ENCODE peak calls at places on chromosome 4, in eight cellular contexts. One of them, this sample, is unnamed.
A peak's percentile ranks its signal among the peaks of the same experiment; 100 is the strongest.

GRCh38 chr4:37453361-37454262 is 209.1 kb downstream of the NWD2 start:
- DNase-seq in sigmoid colon: peak; percentile 65
- DNase-seq in ovary: no peak
- DNase-seq in uterus: peak; percentile 36
- DNase-seq in Peyer's patch: peak; percentile 89
- DNase-seq in heart left ventricle: no peak
- DNase-seq in right lobe of liver: peak; percentile 83
- DNase-seq in suprapubic skin: no peak
- DNase-seq in this sample: peak; percentile 64

GRCh38 chr4:76977731-76978350 is 28.3 kb downstream of the SEPTIN11 start:
- DNase-seq in sigmoid colon: no peak
- DNase-seq in ovary: no peak
- DNase-seq in uterus: no peak
- DNase-seq in Peyer's patch: no peak
- DNase-seq in heart left ventricle: no peak
- DNase-seq in right lobe of liver: no peak
- DNase-seq in suprapubic skin: no peak
- DNase-seq in this sample: no peak

GRCh38 chr4:90127706-90128345 is 632 bp downstream of the CCSER1 start:
- DNase-seq in sigmoid colon: peak; percentile 54
- DNase-seq in ovary: peak; percentile 9
- DNase-seq in uterus: peak; percentile 16
- DNase-seq in Peyer's patch: no peak
- DNase-seq in heart left ventricle: peak; percentile 28
- DNase-seq in right lobe of liver: no peak
- DNase-seq in suprapubic skin: no peak
- DNase-seq in this sample: peak; percentile 22

GRCh38 chr4:139872274-139872673 is 206.7 kb downstream of the MGST2 start:
- DNase-seq in sigmoid colon: no peak
- DNase-seq in ovary: no peak
- DNase-seq in uterus: no peak
- DNase-seq in Peyer's patch: no peak
- DNase-seq in heart left ventricle: no peak
- DNase-seq in right lobe of liver: no peak
- DNase-seq in suprapubic skin: no peak
- DNase-seq in this sample: no peak

GRCh38 chr4:86019906-86020305 is 339.9 kb downstream of the MAPK10 start:
- DNase-seq in sigmoid colon: no peak
- DNase-seq in ovary: no peak
- DNase-seq in uterus: no peak
- DNase-seq in Peyer's patch: no peak
- DNase-seq in heart left ventricle: no peak
- DNase-seq in right lobe of liver: no peak
- DNase-seq in suprapubic skin: no peak
- DNase-seq in this sample: no peak

GRCh38 chr4:101711590-101712255 is 78.8 kb upstream of the BANK1 start:
- DNase-seq in sigmoid colon: no peak
- DNase-seq in ovary: no peak
- DNase-seq in uterus: no peak
- DNase-seq in Peyer's patch: no peak
- DNase-seq in heart left ventricle: no peak
- DNase-seq in right lobe of liver: no peak
- DNase-seq in suprapubic skin: no peak
- DNase-seq in this sample: no peak

GRCh38 chr4:41644915-41645295 is 103.6 kb downstream of the PHOX2B start:
- DNase-seq in sigmoid colon: no peak
- DNase-seq in ovary: no peak
- DNase-seq in uterus: no peak
- DNase-seq in Peyer's patch: no peak
- DNase-seq in heart left ventricle: no peak
- DNase-seq in right lobe of liver: no peak
- DNase-seq in suprapubic skin: no peak
- DNase-seq in this sample: no peak

GRCh38 chr4:23279377-23279988 is 586.7 kb downstream of the GBA3 start:
- DNase-seq in sigmoid colon: no peak
- DNase-seq in ovary: no peak
- DNase-seq in uterus: no peak
- DNase-seq in Peyer's patch: no peak
- DNase-seq in heart left ventricle: no peak
- DNase-seq in right lobe of liver: no peak
- DNase-seq in suprapubic skin: no peak
- DNase-seq in this sample: no peak

GRCh38 chr4:76679691-76680090 is 218.3 kb downstream of the SOWAHB start:
- DNase-seq in sigmoid colon: no peak
- DNase-seq in ovary: no peak
- DNase-seq in uterus: no peak
- DNase-seq in Peyer's patch: no peak
- DNase-seq in heart left ventricle: no peak
- DNase-seq in right lobe of liver: no peak
- DNase-seq in suprapubic skin: no peak
- DNase-seq in this sample: no peak

GRCh38 chr4:59698041-59698440 is 1502.1 kb upstream of the ADGRL3 start:
- DNase-seq in sigmoid colon: no peak
- DNase-seq in ovary: no peak
- DNase-seq in uterus: no peak
- DNase-seq in Peyer's patch: no peak
- DNase-seq in heart left ventricle: no peak
- DNase-seq in right lobe of liver: no peak
- DNase-seq in suprapubic skin: no peak
- DNase-seq in this sample: no peak

GRCh38 chr4:73181231-73181630 is 77.4 kb downstream of the ANKRD17 start:
- DNase-seq in sigmoid colon: no peak
- DNase-seq in ovary: no peak
- DNase-seq in uterus: no peak
- DNase-seq in Peyer's patch: no peak
- DNase-seq in heart left ventricle: no peak
- DNase-seq in right lobe of liver: no peak
- DNase-seq in suprapubic skin: no peak
- DNase-seq in this sample: no peak

GRCh38 chr4:147103403-147103946 is 157.8 kb upstream of the TTC29 start:
- DNase-seq in sigmoid colon: peak; percentile 71
- DNase-seq in ovary: no peak
- DNase-seq in uterus: peak; percentile 32
- DNase-seq in Peyer's patch: no peak
- DNase-seq in heart left ventricle: peak; percentile 81
- DNase-seq in right lobe of liver: no peak
- DNase-seq in suprapubic skin: peak; percentile 78
- DNase-seq in this sample: no peak

GRCh38 chr4:95108883-95109421 is 351.2 kb downstream of the BMPR1B start:
- DNase-seq in sigmoid colon: no peak
- DNase-seq in ovary: no peak
- DNase-seq in uterus: no peak
- DNase-seq in Peyer's patch: no peak
- DNase-seq in heart left ventricle: no peak
- DNase-seq in right lobe of liver: no peak
- DNase-seq in suprapubic skin: no peak
- DNase-seq in this sample: no peak

GRCh38 chr4:173332963-173333657 is 1.0 kb downstream of the HMGB2 start:
- DNase-seq in sigmoid colon: no peak
- DNase-seq in ovary: no peak
- DNase-seq in uterus: no peak
- DNase-seq in Peyer's patch: no peak
- DNase-seq in heart left ventricle: no peak
- DNase-seq in right lobe of liver: no peak
- DNase-seq in suprapubic skin: no peak
- DNase-seq in this sample: no peak

GRCh38 chr4:99361268-99361922 is 8.8 kb upstream of the ADH1C start:
- DNase-seq in sigmoid colon: peak; percentile 72
- DNase-seq in ovary: no peak
- DNase-seq in uterus: peak; percentile 42
- DNase-seq in Peyer's patch: no peak
- DNase-seq in heart left ventricle: no peak
- DNase-seq in right lobe of liver: no peak
- DNase-seq in suprapubic skin: no peak
- DNase-seq in this sample: no peak

DNA sequence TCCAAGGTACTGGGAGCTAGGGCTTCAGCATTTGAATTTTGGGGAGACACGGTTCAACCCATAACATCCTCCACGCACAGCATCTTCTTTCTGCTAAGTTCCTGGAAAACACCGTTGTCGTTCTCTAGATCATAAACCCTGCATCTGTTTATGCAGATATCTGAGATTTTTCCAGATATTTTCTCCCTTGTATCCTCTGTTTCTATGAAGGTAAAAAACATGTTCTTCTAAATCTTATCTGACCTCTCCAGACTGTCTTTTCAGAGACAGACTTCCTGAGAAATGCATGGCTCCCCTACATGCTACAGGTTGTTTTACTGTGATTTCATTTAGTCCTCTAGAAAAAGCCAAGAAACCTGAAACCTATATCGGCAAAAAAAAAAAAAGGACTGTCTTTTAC is 152.3 kb upstream of the KLF3 start:
- DNase-seq in sigmoid colon: no peak
- DNase-seq in ovary: no peak
- DNase-seq in uterus: no peak
- DNase-seq in Peyer's patch: no peak
- DNase-seq in heart left ventricle: no peak
- DNase-seq in right lobe of liver: no peak
- DNase-seq in suprapubic skin: no peak
- DNase-seq in this sample: no peak
- H3K4me1 ChIP-seq in sigmoid colon: no peaks in the 10 kb centered on the region
- H3K4me1 ChIP-seq in ovary: no peaks in the 10 kb centered on the region
- H3K4me1 ChIP-seq in uterus: no peaks in the 10 kb centered on the region
- H3K4me1 ChIP-seq in Peyer's patch: no peaks in the 10 kb centered on the region
- H3K4me1 ChIP-seq in heart left ventricle: no peaks in the 10 kb centered on the region
- H3K4me1 ChIP-seq in right lobe of liver: no peaks in the 10 kb centered on the region
- H3K4me1 ChIP-seq in suprapubic skin: no peaks in the 10 kb centered on the region
- H3K4me1 ChIP-seq in this sample: no peaks in the 10 kb centered on the region

GRCh38 chr4:184284742-184285141 is 67.1 kb upstream of the ENPP6 start:
- DNase-seq in sigmoid colon: no peak
- DNase-seq in ovary: no peak
- DNase-seq in uterus: no peak
- DNase-seq in Peyer's patch: no peak
- DNase-seq in heart left ventricle: no peak
- DNase-seq in right lobe of liver: no peak
- DNase-seq in suprapubic skin: no peak
- DNase-seq in this sample: no peak

GRCh38 chr4:184286346-184286745 is 68.7 kb upstream of the ENPP6 start:
- DNase-seq in sigmoid colon: no peak
- DNase-seq in ovary: peak; percentile 43
- DNase-seq in uterus: no peak
- DNase-seq in Peyer's patch: no peak
- DNase-seq in heart left ventricle: no peak
- DNase-seq in right lobe of liver: no peak
- DNase-seq in suprapubic skin: no peak
- DNase-seq in this sample: peak; percentile 2

GRCh38 chr4:184289179-184289535 is 71.5 kb upstream of the ENPP6 start:
- DNase-seq in sigmoid colon: no peak
- DNase-seq in ovary: no peak
- DNase-seq in uterus: no peak
- DNase-seq in Peyer's patch: no peak
- DNase-seq in heart left ventricle: no peak
- DNase-seq in right lobe of liver: no peak
- DNase-seq in suprapubic skin: no peak
- DNase-seq in this sample: no peak

GRCh38 chr4:184288451-184289178 is 70.9 kb upstream of the ENPP6 start:
- DNase-seq in sigmoid colon: no peak
- DNase-seq in ovary: peak; percentile 24
- DNase-seq in uterus: no peak
- DNase-seq in Peyer's patch: no peak
- DNase-seq in heart left ventricle: no peak
- DNase-seq in right lobe of liver: no peak
- DNase-seq in suprapubic skin: no peak
- DNase-seq in this sample: peak; percentile 6

DNA sequence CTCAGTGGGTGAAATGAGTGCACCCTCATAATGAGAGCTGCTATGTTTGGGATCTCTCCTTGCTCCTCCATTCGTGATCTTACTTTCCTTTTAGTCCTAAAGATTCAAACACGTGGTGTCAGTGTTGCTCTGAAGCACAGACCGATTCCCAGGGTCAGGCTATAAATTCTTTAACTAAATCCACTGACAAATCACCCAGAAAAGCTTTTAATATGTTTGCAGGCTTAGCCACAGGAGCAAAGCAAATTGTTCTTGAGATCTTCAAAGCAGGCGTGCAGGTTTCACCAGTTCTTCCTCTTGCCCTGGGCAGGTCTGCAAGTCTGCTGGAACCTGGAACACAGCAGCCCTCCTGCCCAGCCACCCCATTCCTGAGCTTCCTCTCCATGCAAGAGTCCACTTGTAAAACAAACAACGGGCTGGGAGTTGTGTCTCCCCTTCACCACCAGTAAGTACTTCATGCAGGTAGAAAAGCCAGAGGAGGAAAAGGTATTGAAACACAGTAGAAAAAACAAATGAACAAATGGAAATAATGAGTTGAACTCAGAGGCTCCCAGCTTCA is 70.1 kb upstream of the ENPP6 start:
- DNase-seq in sigmoid colon: no peak
- DNase-seq in ovary: no peak
- DNase-seq in uterus: no peak
- DNase-seq in Peyer's patch: no peak
- DNase-seq in heart left ventricle: no peak
- DNase-seq in right lobe of liver: no peak
- DNase-seq in suprapubic skin: no peak
- DNase-seq in this sample: peak; percentile 94
- TF ChIP-seq POLR2A in sigmoid colon: no peak
- TF ChIP-seq POLR2A in ovary: no peak
- TF ChIP-seq POLR2A in uterus: no peak
- TF ChIP-seq POLR2A in Peyer's patch: no peak
- TF ChIP-seq POLR2A in heart left ventricle: no peak
- TF ChIP-seq POLR2A in right lobe of liver: no peak
- TF ChIP-seq POLR2A in suprapubic skin: no peak
- TF ChIP-seq POLR2A in this sample: no peak

GRCh38 chr4:52713456-52713937 is 37.7 kb downstream of the ERVMER34-1 start:
- DNase-seq in sigmoid colon: no peak
- DNase-seq in ovary: no peak
- DNase-seq in uterus: no peak
- DNase-seq in Peyer's patch: no peak
- DNase-seq in heart left ventricle: no peak
- DNase-seq in right lobe of liver: no peak
- DNase-seq in suprapubic skin: no peak
- DNase-seq in this sample: no peak
- H3K4me3 ChIP-seq in sigmoid colon: peak overlapping the region; percentile 78
- H3K4me3 ChIP-seq in ovary: peak overlapping the region; percentile 95
- H3K4me3 ChIP-seq in uterus: peak overlapping the region; percentile 82
- H3K4me3 ChIP-seq in Peyer's patch: peak overlapping the region; percentile 77
- H3K4me3 ChIP-seq in heart left ventricle: peak overlapping the region; percentile 81
- H3K4me3 ChIP-seq in right lobe of liver: peak overlapping the region; percentile 89
- H3K4me3 ChIP-seq in suprapubic skin: peak overlapping the region; percentile 90
- H3K4me3 ChIP-seq in this sample: peak overlapping the region; percentile 88

DNA sequence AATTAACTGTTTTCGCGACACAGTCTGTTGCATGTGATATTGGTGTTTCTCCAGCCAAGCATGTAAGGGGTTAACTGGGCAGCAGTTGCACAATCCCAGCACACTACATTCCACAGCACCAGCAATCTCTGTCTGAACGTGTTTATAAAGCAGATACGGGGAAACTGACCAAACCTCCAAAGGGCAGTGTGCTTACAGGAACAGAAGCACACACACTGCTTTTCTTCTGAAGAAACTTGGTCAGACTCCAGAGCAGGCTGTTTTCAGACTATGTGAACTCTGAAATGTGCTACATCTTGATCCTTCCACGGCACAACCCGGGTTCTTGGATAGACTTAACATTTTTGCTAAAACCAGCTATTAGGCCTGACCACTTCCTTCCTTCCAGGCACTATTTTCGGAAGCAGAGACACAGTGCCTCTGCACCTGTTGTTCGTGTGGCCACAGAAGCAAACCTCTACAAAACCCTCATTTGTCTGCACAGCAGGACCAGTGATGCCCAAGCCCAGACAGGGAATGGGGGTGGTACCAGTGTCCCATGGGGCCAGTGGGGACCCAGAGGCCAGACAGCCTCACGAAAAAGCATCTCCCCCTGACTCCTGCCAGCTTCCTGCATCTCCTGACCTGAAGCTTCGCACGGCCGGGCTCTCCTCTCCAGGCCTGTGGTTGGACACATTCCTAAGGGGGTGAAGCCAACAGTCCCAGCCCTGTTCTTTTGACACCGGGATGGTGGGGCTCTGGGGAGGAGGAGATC is 90.1 kb downstream of the IRF2 start:
- DNase-seq in sigmoid colon: peak; percentile 79
- DNase-seq in ovary: peak; percentile 62
- DNase-seq in uterus: no peak
- DNase-seq in Peyer's patch: no peak
- DNase-seq in heart left ventricle: no peak
- DNase-seq in right lobe of liver: peak; percentile 45
- DNase-seq in suprapubic skin: no peak
- DNase-seq in this sample: peak; percentile 71
- H3K4me1 ChIP-seq in sigmoid colon: no peaks in the 10 kb centered on the region
- H3K4me1 ChIP-seq in ovary: peaks cover 10% of the 10 kb centered on the region
- H3K4me1 ChIP-seq in uterus: peaks cover 11% of the 10 kb centered on the region
- H3K4me1 ChIP-seq in Peyer's patch: peaks cover 6% of the 10 kb centered on the region
- H3K4me1 ChIP-seq in heart left ventricle: peaks cover 78% of the 10 kb centered on the region
- H3K4me1 ChIP-seq in right lobe of liver: peaks cover 66% of the 10 kb centered on the region
- H3K4me1 ChIP-seq in suprapubic skin: peaks cover 42% of the 10 kb centered on the region
- H3K4me1 ChIP-seq in this sample: peaks cover 13% of the 10 kb centered on the region

This sample was measured in prostate gland.